ENCODE peak calls at places on chromosomes 1 and 21, in seven cellular contexts. One of them, this sample, is unnamed.

GRCh38 chr1:193190096-193190744 is 3.8 kb upstream of the B3GALT2 start:
- DNase-seq in mammary epithelial cell: peak; percentile 9
- DNase-seq in GM23248: peak; percentile 44
- DNase-seq in IMR-90: peak; percentile 33
- DNase-seq in prostate gland: no peak
- DNase-seq in AG04450: no peak
- DNase-seq in neural progenitor cell: no peak
- DNase-seq in this sample: peak; percentile 28

GRCh38 chr1:190353538-190354101 is 124.0 kb downstream of the BRINP3 start:
- DNase-seq in mammary epithelial cell: peak; percentile 4
- DNase-seq in GM23248: no peak
- DNase-seq in IMR-90: peak; percentile 69
- DNase-seq in prostate gland: no peak
- DNase-seq in AG04450: no peak
- DNase-seq in neural progenitor cell: no peak
- DNase-seq in this sample: peak; percentile 5

GRCh38 chr1:40986929-40987328 is 7.4 kb downstream of the CTPS1 start:
- DNase-seq in mammary epithelial cell: no peak
- DNase-seq in GM23248: no peak
- DNase-seq in IMR-90: no peak
- DNase-seq in prostate gland: no peak
- DNase-seq in AG04450: no peak
- DNase-seq in neural progenitor cell: no peak
- DNase-seq in this sample: no peak

GRCh38 chr21:41877901-41878830 is 978 bp downstream of the PRDM15 start:
- DNase-seq in mammary epithelial cell: peak; percentile 26
- DNase-seq in GM23248: peak; percentile 81
- DNase-seq in IMR-90: peak; percentile 75
- DNase-seq in prostate gland: no peak
- DNase-seq in AG04450: no peak
- DNase-seq in neural progenitor cell: no peak
- DNase-seq in this sample: peak; percentile 63

GRCh38 chr1:192927496-192927895 is 118.7 kb downstream of the RGS2 start:
- DNase-seq in mammary epithelial cell: no peak
- DNase-seq in GM23248: no peak
- DNase-seq in IMR-90: no peak
- DNase-seq in prostate gland: no peak
- DNase-seq in AG04450: no peak
- DNase-seq in neural progenitor cell: no peak
- DNase-seq in this sample: no peak

GRCh38 chr1:115840615-115841460 is at the start of gene NHLH2:
- DNase-seq in mammary epithelial cell: no peak
- DNase-seq in GM23248: no peak
- DNase-seq in IMR-90: no peak
- DNase-seq in prostate gland: no peak
- DNase-seq in AG04450: no peak
- DNase-seq in neural progenitor cell: no peak
- DNase-seq in this sample: no peak

GRCh38 chr21:45202889-45203288 is 84.8 kb downstream of the POFUT2 start:
- DNase-seq in mammary epithelial cell: no peak
- DNase-seq in GM23248: no peak
- DNase-seq in IMR-90: no peak
- DNase-seq in prostate gland: no peak
- DNase-seq in AG04450: no peak
- DNase-seq in neural progenitor cell: no peak
- DNase-seq in this sample: no peak

GRCh38 chr1:38763106-38763505 is 96.5 kb downstream of the RRAGC start:
- DNase-seq in mammary epithelial cell: no peak
- DNase-seq in GM23248: no peak
- DNase-seq in IMR-90: no peak
- DNase-seq in prostate gland: no peak
- DNase-seq in AG04450: no peak
- DNase-seq in neural progenitor cell: no peak
- DNase-seq in this sample: no peak

GRCh38 chr21:35111531-35111930 is 62.4 kb upstream of the RUNX1 start:
- DNase-seq in mammary epithelial cell: peak; percentile 76
- DNase-seq in GM23248: no peak
- DNase-seq in IMR-90: no peak
- DNase-seq in prostate gland: peak; percentile 12
- DNase-seq in AG04450: no peak
- DNase-seq in neural progenitor cell: no peak
- DNase-seq in this sample: no peak

GRCh38 chr1:119435061-119435460 is 20.1 kb downstream of the HSD3B2 start:
- DNase-seq in mammary epithelial cell: peak; percentile 86
- DNase-seq in GM23248: peak; percentile 67
- DNase-seq in IMR-90: no peak
- DNase-seq in prostate gland: no peak
- DNase-seq in AG04450: no peak
- DNase-seq in neural progenitor cell: no peak
- DNase-seq in this sample: no peak

GRCh38 chr1:109788695-109789521 is 25.2 kb upstream of the EPS8L3 start:
- DNase-seq in mammary epithelial cell: no peak
- DNase-seq in GM23248: peak; percentile 50
- DNase-seq in IMR-90: no peak
- DNase-seq in prostate gland: no peak
- DNase-seq in AG04450: no peak
- DNase-seq in neural progenitor cell: peak; percentile 51
- DNase-seq in this sample: no peak

GRCh38 chr1:98674075-98674781 is 12.7 kb downstream of the SNX7 start:
- DNase-seq in mammary epithelial cell: no peak
- DNase-seq in GM23248: peak; percentile 83
- DNase-seq in IMR-90: peak; percentile 37
- DNase-seq in prostate gland: no peak
- DNase-seq in AG04450: no peak
- DNase-seq in neural progenitor cell: no peak
- DNase-seq in this sample: peak; percentile 72

GRCh38 chr1:107683198-107683657 is 281.8 kb downstream of the VAV3 start:
- DNase-seq in mammary epithelial cell: peak; percentile 60
- DNase-seq in GM23248: peak; percentile 36
- DNase-seq in IMR-90: no peak
- DNase-seq in prostate gland: peak; percentile 13
- DNase-seq in AG04450: no peak
- DNase-seq in neural progenitor cell: no peak
- DNase-seq in this sample: no peak

GRCh38 chr1:205961405-205961804 is 18.1 kb upstream of the SLC26A9 start:
- DNase-seq in mammary epithelial cell: no peak
- DNase-seq in GM23248: peak; percentile 45
- DNase-seq in IMR-90: no peak
- DNase-seq in prostate gland: no peak
- DNase-seq in AG04450: no peak
- DNase-seq in neural progenitor cell: no peak
- DNase-seq in this sample: no peak

GRCh38 chr21:40383951-40384350 is 463.0 kb downstream of the DSCAM start:
- DNase-seq in mammary epithelial cell: no peak
- DNase-seq in GM23248: no peak
- DNase-seq in IMR-90: no peak
- DNase-seq in prostate gland: no peak
- DNase-seq in AG04450: no peak
- DNase-seq in neural progenitor cell: no peak
- DNase-seq in this sample: no peak

GRCh38 chr1:27548136-27548853 is 55.6 kb downstream of the AHDC1 start:
- DNase-seq in mammary epithelial cell: no peak
- DNase-seq in GM23248: no peak
- DNase-seq in IMR-90: no peak
- DNase-seq in prostate gland: no peak
- DNase-seq in AG04450: no peak
- DNase-seq in neural progenitor cell: no peak
- DNase-seq in this sample: no peak

GRCh38 chr1:151942882-151943281 is 33.6 kb upstream of the THEM4 start:
- DNase-seq in mammary epithelial cell: no peak
- DNase-seq in GM23248: no peak
- DNase-seq in IMR-90: no peak
- DNase-seq in prostate gland: no peak
- DNase-seq in AG04450: no peak
- DNase-seq in neural progenitor cell: no peak
- DNase-seq in this sample: peak; percentile 59

GRCh38 chr1:222306011-222306410 is 241.9 kb downstream of the HHIPL2 start:
- DNase-seq in mammary epithelial cell: no peak
- DNase-seq in GM23248: no peak
- DNase-seq in IMR-90: no peak
- DNase-seq in prostate gland: no peak
- DNase-seq in AG04450: no peak
- DNase-seq in neural progenitor cell: no peak
- DNase-seq in this sample: no peak

GRCh38 chr1:222461941-222462340 is 86.0 kb downstream of the HHIPL2 start:
- DNase-seq in mammary epithelial cell: no peak
- DNase-seq in GM23248: peak; percentile 4
- DNase-seq in IMR-90: no peak
- DNase-seq in prostate gland: no peak
- DNase-seq in AG04450: no peak
- DNase-seq in neural progenitor cell: no peak
- DNase-seq in this sample: no peak

GRCh38 chr1:199373139-199373538 is 654.4 kb upstream of the NR5A2 start:
- DNase-seq in mammary epithelial cell: no peak
- DNase-seq in GM23248: no peak
- DNase-seq in IMR-90: no peak
- DNase-seq in prostate gland: no peak
- DNase-seq in AG04450: no peak
- DNase-seq in neural progenitor cell: no peak
- DNase-seq in this sample: no peak

GRCh38 chr1:107965112-107965991 is at the start of gene VAV3:
- DNase-seq in mammary epithelial cell: peak; percentile 32
- DNase-seq in GM23248: peak; percentile 79
- DNase-seq in IMR-90: peak; percentile 10
- DNase-seq in prostate gland: peak; percentile 22
- DNase-seq in AG04450: no peak
- DNase-seq in neural progenitor cell: peak; percentile 92
- DNase-seq in this sample: peak; percentile 37

GRCh38 chr1:212606734-212607205 is 1.8 kb upstream of the ATF3 start:
- DNase-seq in mammary epithelial cell: peak; percentile 78
- DNase-seq in GM23248: peak; percentile 42
- DNase-seq in IMR-90: no peak
- DNase-seq in prostate gland: peak; percentile 82
- DNase-seq in AG04450: no peak
- DNase-seq in neural progenitor cell: peak; percentile 28
- DNase-seq in this sample: no peak

GRCh38 chr1:22733643-22734042 is 23.0 kb downstream of the EPHB2 start:
- DNase-seq in mammary epithelial cell: no peak
- DNase-seq in GM23248: no peak
- DNase-seq in IMR-90: no peak
- DNase-seq in prostate gland: no peak
- DNase-seq in AG04450: no peak
- DNase-seq in neural progenitor cell: no peak
- DNase-seq in this sample: no peak

GRCh38 chr1:9766759-9767442 is 56.9 kb downstream of the CLSTN1 start:
- DNase-seq in mammary epithelial cell: peak; percentile 100
- DNase-seq in GM23248: peak; percentile 99
- DNase-seq in IMR-90: peak; percentile 100
- DNase-seq in prostate gland: no peak
- DNase-seq in AG04450: peak; percentile 97
- DNase-seq in neural progenitor cell: no peak
- DNase-seq in this sample: peak; percentile 100

GRCh38 chr1:116538527-116538926 is 32.3 kb downstream of the CD58 start:
- DNase-seq in mammary epithelial cell: peak; percentile 86
- DNase-seq in GM23248: peak; percentile 73
- DNase-seq in IMR-90: peak; percentile 73
- DNase-seq in prostate gland: no peak
- DNase-seq in AG04450: no peak
- DNase-seq in neural progenitor cell: no peak
- DNase-seq in this sample: peak; percentile 67

GRCh38 chr1:45952072-45952471 is 148.7 kb downstream of the MAST2 start:
- DNase-seq in mammary epithelial cell: peak; percentile 92
- DNase-seq in GM23248: no peak
- DNase-seq in IMR-90: no peak
- DNase-seq in prostate gland: no peak
- DNase-seq in AG04450: no peak
- DNase-seq in neural progenitor cell: no peak
- DNase-seq in this sample: no peak

GRCh38 chr1:45957684-45958083 is 154.3 kb downstream of the MAST2 start:
- DNase-seq in mammary epithelial cell: no peak
- DNase-seq in GM23248: no peak
- DNase-seq in IMR-90: no peak
- DNase-seq in prostate gland: no peak
- DNase-seq in AG04450: no peak
- DNase-seq in neural progenitor cell: no peak
- DNase-seq in this sample: no peak

GRCh38 chr1:45958317-45958716 is 154.9 kb downstream of the MAST2 start:
- DNase-seq in mammary epithelial cell: no peak
- DNase-seq in GM23248: no peak
- DNase-seq in IMR-90: no peak
- DNase-seq in prostate gland: no peak
- DNase-seq in AG04450: no peak
- DNase-seq in neural progenitor cell: no peak
- DNase-seq in this sample: no peak

GRCh38 chr1:45954401-45954847 is 151.0 kb downstream of the MAST2 start:
- DNase-seq in mammary epithelial cell: peak; percentile 75
- DNase-seq in GM23248: peak; percentile 90
- DNase-seq in IMR-90: peak; percentile 82
- DNase-seq in prostate gland: peak; percentile 22
- DNase-seq in AG04450: peak; percentile 26
- DNase-seq in neural progenitor cell: peak; percentile 3
- DNase-seq in this sample: peak; percentile 86

DNA sequence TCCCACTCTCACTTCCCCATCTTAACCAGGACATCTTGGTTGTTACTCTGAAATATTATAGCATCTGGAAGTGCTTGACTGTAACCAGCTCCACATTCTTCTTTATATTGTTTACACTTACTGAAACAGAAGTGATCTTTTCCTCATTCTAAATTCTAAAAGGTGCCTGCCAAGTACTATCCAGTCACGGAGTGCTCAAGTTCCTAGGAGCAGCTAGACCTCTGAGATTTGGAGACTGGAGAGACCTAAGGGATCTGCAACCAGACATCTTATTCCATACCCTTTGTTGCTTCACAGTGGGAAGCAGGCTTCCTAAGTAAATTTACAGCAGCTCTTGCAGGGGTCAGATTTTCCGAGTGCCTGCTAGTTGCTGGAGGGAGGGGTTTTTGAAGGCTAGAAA is 150.5 kb downstream of the MAST2 start:
- DNase-seq in mammary epithelial cell: no peak
- DNase-seq in GM23248: peak; percentile 46
- DNase-seq in IMR-90: peak; percentile 45
- DNase-seq in prostate gland: no peak
- DNase-seq in AG04450: no peak
- DNase-seq in neural progenitor cell: peak; percentile 69
- DNase-seq in this sample: peak; percentile 44
- H3K27ac ChIP-seq in mammary epithelial cell: no peak overlapping the region
- H3K27ac ChIP-seq in GM23248: peak overlapping the region; percentile 62
- H3K27ac ChIP-seq in IMR-90: peak overlapping the region; percentile 65
- H3K27ac ChIP-seq in prostate gland: peak overlapping the region; percentile 44
- H3K27ac ChIP-seq in AG04450: peak overlapping the region; percentile 63
- H3K27ac ChIP-seq in neural progenitor cell: no peak overlapping the region
- H3K27ac ChIP-seq in this sample: peak overlapping the region; percentile 56

GRCh38 chr1:155507960-155508359 is 54.6 kb downstream of the ASH1L start:
- DNase-seq in mammary epithelial cell: no peak
- DNase-seq in GM23248: no peak
- DNase-seq in IMR-90: no peak
- DNase-seq in prostate gland: no peak
- DNase-seq in AG04450: no peak
- DNase-seq in neural progenitor cell: no peak
- DNase-seq in this sample: no peak
- H3K27ac ChIP-seq in mammary epithelial cell: no peak overlapping the region
- H3K27ac ChIP-seq in GM23248: no peak overlapping the region
- H3K27ac ChIP-seq in IMR-90: no peak overlapping the region
- H3K27ac ChIP-seq in prostate gland: no peak overlapping the region
- H3K27ac ChIP-seq in AG04450: no peak overlapping the region
- H3K27ac ChIP-seq in neural progenitor cell: no peak overlapping the region
- H3K27ac ChIP-seq in this sample: no peak overlapping the region

GRCh38 chr1:180560200-180560867 is 1.6 kb downstream of the OVAAL start:
- DNase-seq in mammary epithelial cell: no peak
- DNase-seq in GM23248: no peak
- DNase-seq in IMR-90: no peak
- DNase-seq in prostate gland: no peak
- DNase-seq in AG04450: no peak
- DNase-seq in neural progenitor cell: no peak
- DNase-seq in this sample: no peak
- H3K27ac ChIP-seq in mammary epithelial cell: no peak overlapping the region
- H3K27ac ChIP-seq in GM23248: peak overlapping the region; percentile 3
- H3K27ac ChIP-seq in IMR-90: peak overlapping the region; percentile 19
- H3K27ac ChIP-seq in prostate gland: peak overlapping the region; percentile 2
- H3K27ac ChIP-seq in AG04450: peak overlapping the region; percentile 54
- H3K27ac ChIP-seq in neural progenitor cell: no peak overlapping the region
- H3K27ac ChIP-seq in this sample: peak overlapping the region; percentile 46

GRCh38 chr1:114668784-114669561 is 876 bp downstream of the DENND2C start:
- DNase-seq in mammary epithelial cell: peak; percentile 76
- DNase-seq in GM23248: peak; percentile 87
- DNase-seq in IMR-90: peak; percentile 24
- DNase-seq in prostate gland: no peak
- DNase-seq in AG04450: no peak
- DNase-seq in neural progenitor cell: no peak
- DNase-seq in this sample: peak; percentile 48
- H3K27ac ChIP-seq in mammary epithelial cell: peak overlapping the region; percentile 100
- H3K27ac ChIP-seq in GM23248: peak overlapping the region; percentile 98
- H3K27ac ChIP-seq in IMR-90: no peak overlapping the region
- H3K27ac ChIP-seq in prostate gland: peak overlapping the region; percentile 82
- H3K27ac ChIP-seq in AG04450: no peak overlapping the region
- H3K27ac ChIP-seq in neural progenitor cell: no peak overlapping the region
- H3K27ac ChIP-seq in this sample: peak overlapping the region; percentile 59

This sample was measured in astrocyte.